ENCODE peak calls at places on chromosome 16, in six cellular contexts. B is Caco-2, I is colonic mucosa, D is HL-60, N is pancreas, C is thoracic aorta. U is an unnamed sample.

GRCh38 chr16:5633845-5634440 is 536.3 kb upstream of the EEF2KMT start:
- DNase-seq in C (no peak), B (no peak), D (no peak), I (no peak), N (no peak), U (peak)

GRCh38 chr16:4409081-4409932 is 7.1 kb downstream of the CORO7 start:
- DNase-seq in C (no peak), N (no peak), B (no peak), D (no peak), I (no peak), U (peak)

GRCh38 chr16:64540449-64540848 is 581.4 kb downstream of the CDH11 start:
- DNase-seq in I (no peak), C (no peak), B (no peak), D (no peak), N (no peak), U (peak)

GRCh38 chr16:73771196-73771595 is 525.4 kb upstream of the PSMD7 start:
- DNase-seq in C (no peak), B (no peak), N (no peak), D (no peak), I (no peak), U (no peak)

GRCh38 chr16:85227924-85228462 is 115.7 kb upstream of the CIBAR2 start:
- DNase-seq in N (no peak), B (no peak), I (no peak), C (no peak), D (no peak), U (peak)

GRCh38 chr16:813204-813915 is 12.8 kb upstream of the GNG13 start:
- DNase-seq in I (no peak), D (no peak), N (no peak), C (no peak), B (peak), U (no peak)

GRCh38 chr16:82183004-82183397 is 13.0 kb upstream of the MPHOSPH6 start:
- DNase-seq in C (no peak), N (no peak), D (peak), I (no peak), B (no peak), U (no peak)

GRCh38 chr16:49330562-49331201 is 42.9 kb upstream of the C16orf78 start:
- DNase-seq in D (no peak), B (no peak), I (no peak), N (no peak), C (no peak), U (no peak)

GRCh38 chr16:16021988-16022682 is 72.7 kb downstream of the ABCC1 start:
- DNase-seq in D (no peak), B (peak), C (peak), N (peak), I (peak), U (peak)

GRCh38 chr16:72092832-72093447 is 480 bp downstream of the TXNL4B start:
- DNase-seq in N (no peak), D (no peak), C (no peak), B (no peak), I (peak), U (peak)

GRCh38 chr16:50812876-50813466 is 71.1 kb downstream of the CYLD start:
- DNase-seq in I (no peak), B (no peak), N (no peak), D (no peak), C (no peak), U (no peak)

GRCh38 chr16:2194852-2195315 is 1.5 kb downstream of the CASKIN1 start:
- DNase-seq in C (no peak), B (peak), D (no peak), I (peak), N (peak), U (peak)

GRCh38 chr16:55655709-55656694 is at the start of gene SLC6A2:
- DNase-seq in B (no peak), D (no peak), I (no peak), N (no peak), C (no peak), U (peak)

GRCh38 chr16:54875443-54875842 is 55.2 kb upstream of the IRX5 start:
- DNase-seq in C (no peak), I (no peak), N (no peak), D (no peak), B (no peak), U (no peak)

GRCh38 chr16:442976-443375 is 17.5 kb downstream of the RAB11FIP3 start:
- DNase-seq in B (no peak), I (no peak), C (no peak), D (no peak), N (no peak), U (no peak)

GRCh38 chr16:83840060-83840617 is 32.4 kb downstream of the HSBP1 start:
- DNase-seq in I (no peak), D (no peak), C (no peak), N (no peak), B (no peak), U (no peak)

GRCh38 chr16:24753437-24753836 is 24.0 kb downstream of the TNRC6A start:
- DNase-seq in C (no peak), B (no peak), N (no peak), D (no peak), I (no peak), U (peak)

GRCh38 chr16:88390265-88390664 is 7.5 kb downstream of the ZNF469 start:
- DNase-seq in D (no peak), C (no peak), I (no peak), B (no peak), N (no peak), U (no peak)

GRCh38 chr16:85736924-85737323 is 14.0 kb downstream of the C16orf74 start:
- DNase-seq in B (no peak), N (no peak), I (no peak), D (no peak), C (no peak), U (no peak)

GRCh38 chr16:4733747-4734062 is 366 bp downstream of the ANKS3 start:
- DNase-seq in I (no peak), C (no peak), N (no peak), B (no peak), D (no peak), U (peak)

GRCh38 chr16:87178177-87178863 is 138.9 kb downstream of the C16orf95 start:
- DNase-seq in I (no peak), D (no peak), C (no peak), B (no peak), N (no peak), U (no peak)

GRCh38 chr16:11668590-11669379 is 530 bp downstream of the SNN start:
- DNase-seq in C (no peak), D (no peak), N (no peak), I (no peak), B (no peak), U (no peak)

DNA sequence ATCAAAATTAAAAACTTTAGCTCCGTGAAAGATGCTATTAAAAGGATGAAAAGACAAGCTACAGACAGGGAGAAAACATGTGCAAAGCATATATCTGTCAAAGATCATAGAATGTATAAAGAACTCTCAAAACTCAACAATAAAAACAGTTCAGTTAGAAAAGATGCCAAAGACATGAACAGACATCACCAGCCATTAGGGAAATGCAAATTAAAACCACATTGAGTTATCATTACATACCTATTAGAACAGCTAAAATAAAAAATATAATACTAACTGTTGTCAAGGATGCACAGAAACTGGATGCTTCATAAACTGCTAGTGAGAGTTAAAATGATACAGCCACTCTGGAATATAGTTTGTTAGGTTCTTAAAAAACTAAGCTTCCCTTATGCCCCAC is 58.8 kb downstream of the NFATC3 start:
- DNase-seq in C (no peak), I (no peak), D (no peak), B (no peak), N (no peak), U (no peak)
- H3K4me3 ChIP-seq in C (no peak), I (no peak), D (no peak), B (no peak), N (no peak), U (no peak)

GRCh38 chr16:66881560-66881959 is 1.2 kb downstream of the PDP2 start:
- DNase-seq in D (no peak), C (no peak), N (no peak), I (no peak), B (no peak), U (no peak)
- H3K4me3 ChIP-seq in D (peak), C (no peak), N (peak), I (peak), B (peak), U (peak)

GRCh38 chr16:30652005-30652296 is 1.2 kb downstream of the PRR14 start:
- DNase-seq in I (no peak), C (no peak), B (no peak), N (no peak), D (no peak), U (no peak)

GRCh38 chr16:30651124-30652004 is 604 bp downstream of the PRR14 start:
- DNase-seq in D (peak), I (peak), N (peak), B (no peak), C (no peak), U (peak)

GRCh38 chr16:30652718-30653117 is 2.0 kb downstream of the PRR14 start:
- DNase-seq in B (no peak), D (no peak), C (no peak), N (no peak), I (no peak), U (no peak)

GRCh38 chr16:30649725-30650368 is 913 bp upstream of the PRR14 start:
- DNase-seq in N (no peak), I (no peak), D (peak), B (no peak), C (no peak), U (no peak)

DNA sequence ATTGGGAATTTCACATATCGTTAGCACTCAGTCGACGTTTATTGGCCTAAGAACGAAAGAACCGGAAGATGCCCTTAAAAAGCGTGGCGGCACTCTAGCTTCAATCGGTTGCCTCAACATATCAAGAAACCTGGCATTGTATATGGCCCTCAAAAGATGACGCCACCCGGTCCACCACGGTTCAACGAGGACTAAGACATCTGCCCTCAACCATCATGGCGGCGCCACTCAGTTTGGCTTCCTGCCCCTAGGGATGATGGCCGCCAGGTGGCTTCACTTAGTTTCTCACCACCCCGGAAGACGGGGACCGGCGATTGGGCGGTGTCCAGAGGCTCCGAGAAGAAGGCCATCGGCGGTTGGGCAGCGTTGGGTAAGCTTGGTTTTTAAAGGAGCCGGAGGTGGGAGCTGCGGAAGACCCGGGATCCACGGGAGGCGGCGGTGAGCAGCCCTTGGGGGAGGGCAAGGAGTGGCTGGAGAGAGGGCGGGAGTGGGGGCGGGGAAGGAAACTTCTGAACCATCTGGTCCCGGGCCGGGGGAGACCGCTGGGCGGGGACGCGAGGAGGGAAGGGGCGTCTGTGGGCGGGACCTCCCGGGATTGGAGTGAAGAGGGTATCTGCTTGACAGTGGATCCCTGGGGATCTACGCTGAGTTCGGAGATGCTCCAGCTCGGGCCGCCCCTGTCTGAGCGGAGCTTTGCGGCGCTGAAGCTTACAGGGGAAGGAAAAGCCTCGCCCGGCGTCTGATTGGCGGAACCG is at the start of gene PRR14:
- DNase-seq in I (peak), N (peak), B (peak), D (peak), C (peak), U (peak)
- H3K4me3 ChIP-seq in I (peak), N (peak), B (peak), D (peak), C (peak), U (peak)

GRCh38 chr16:81179219-81179618 is 59.3 kb upstream of the BCO1 start:
- DNase-seq in I (no peak), C (no peak), D (peak), B (no peak), N (no peak), U (no peak)

GRCh38 chr16:81180578-81180977 is 57.9 kb upstream of the BCO1 start:
- DNase-seq in C (no peak), D (no peak), N (no peak), I (no peak), B (no peak), U (no peak)

GRCh38 chr16:81185416-81185815 is 53.1 kb upstream of the BCO1 start:
- DNase-seq in D (no peak), N (no peak), C (no peak), I (no peak), B (no peak), U (no peak)

GRCh38 chr16:81175325-81175891 is 63.1 kb upstream of the BCO1 start:
- DNase-seq in D (no peak), B (no peak), I (no peak), C (no peak), N (no peak), U (peak)

GRCh38 chr16:81181013-81181720 is 57.3 kb upstream of the BCO1 start:
- DNase-seq in B (peak), D (no peak), C (peak), I (peak), N (peak), U (peak)
- H3K4me3 ChIP-seq in B (no peak), D (no peak), C (peak), I (no peak), N (no peak), U (no peak)

U was measured in epithelial cell of esophagus.